ENCODE peak calls at places on chromosome 20, in nine cellular contexts. E is AG09309; B is glutamatergic neuron; L is right atrium auricular region; U is Calu3; X is AML-193; O is activated naive CD4-positive, alpha-beta T cell; N is transverse colon; T is M059J. S is an unnamed sample.

GRCh38 chr20:24842591-24843442 is 106.3 kb upstream of the CST7 start:
- DNase-seq in O (no peak), N (peak), T (peak), B (no peak), L (no peak), U (no peak), E (no peak), X (peak), S (no peak)

GRCh38 chr20:36181934-36182603 is 27.5 kb downstream of the EPB41L1 start:
- DNase-seq in N (no peak), X (no peak), E (peak), T (peak), L (no peak), B (no peak), O (no peak), U (no peak), S (no peak)

GRCh38 chr20:23641936-23642751 is 4.4 kb upstream of the CST3 start:
- DNase-seq in B (no peak), E (peak), L (no peak), T (peak), U (no peak), X (no peak), N (no peak), O (no peak), S (no peak)

GRCh38 chr20:60310551-60310950 is 352.3 kb downstream of the CDH26 start:
- DNase-seq in B (no peak), N (no peak), X (no peak), U (no peak), L (no peak), E (no peak), O (no peak), T (no peak), S (no peak)

GRCh38 chr20:16017656-16018055 is 555.6 kb downstream of the KIF16B start:
- DNase-seq in U (no peak), B (no peak), N (no peak), L (no peak), E (no peak), O (no peak), T (peak), X (no peak), S (no peak)

GRCh38 chr20:11173936-11174335 is 500.1 kb upstream of the JAG1 start:
- DNase-seq in O (no peak), E (no peak), L (no peak), X (no peak), T (peak), U (no peak), N (no peak), B (no peak), S (no peak)

GRCh38 chr20:19815553-19815991 is 57.5 kb downstream of the RIN2 start:
- DNase-seq in L (no peak), B (no peak), U (peak), X (no peak), E (peak), T (peak), N (no peak), O (no peak), S (no peak)

GRCh38 chr20:55160996-55161395 is 685.6 kb downstream of the DOK5 start:
- DNase-seq in B (no peak), X (no peak), O (no peak), T (peak), L (no peak), U (no peak), E (no peak), N (no peak), S (no peak)

GRCh38 chr20:59820204-59821041 is 113.0 kb downstream of the SYCP2 start:
- DNase-seq in N (no peak), E (no peak), L (peak), X (no peak), O (no peak), U (no peak), T (peak), B (no peak), S (no peak)

GRCh38 chr20:35394271-35394670 is 17.5 kb downstream of the UQCC1 start:
- DNase-seq in N (no peak), O (no peak), B (no peak), U (no peak), X (no peak), E (no peak), T (peak), L (no peak), S (no peak)

GRCh38 chr20:53926428-53927028 is 143.9 kb downstream of the BCAS1 start:
- DNase-seq in T (peak), B (no peak), X (peak), E (peak), L (peak), N (peak), U (peak), O (no peak), S (no peak)

GRCh38 chr20:57582432-57583288 is 21.8 kb downstream of the PCK1 start:
- DNase-seq in E (no peak), N (no peak), T (peak), B (peak), X (no peak), L (peak), U (peak), O (no peak), S (no peak)

GRCh38 chr20:48879609-48880008 is 41.9 kb upstream of the ARFGEF2 start:
- DNase-seq in L (no peak), B (no peak), U (peak), X (peak), N (no peak), T (peak), E (no peak), O (no peak), S (no peak)

GRCh38 chr20:21564127-21564773 is 50.4 kb upstream of the NKX2-2 start:
- DNase-seq in E (no peak), L (no peak), T (peak), X (no peak), N (no peak), U (no peak), B (no peak), O (no peak), S (no peak)

GRCh38 chr20:6026051-6026450 is 27.8 kb downstream of the LRRN4 start:
- DNase-seq in X (no peak), B (no peak), O (no peak), U (no peak), E (no peak), N (no peak), L (no peak), T (peak), S (no peak)

GRCh38 chr20:34143951-34144350 is 31.9 kb upstream of the EIF2S2 start:
- DNase-seq in B (no peak), X (no peak), L (no peak), E (no peak), T (peak), N (no peak), O (no peak), U (no peak), S (no peak)

GRCh38 chr20:18645851-18646250 is 58.0 kb downstream of the DTD1 start:
- DNase-seq in O (no peak), T (no peak), U (no peak), E (no peak), B (no peak), N (no peak), L (no peak), X (no peak), S (no peak)

GRCh38 chr20:49384437-49385434 is 97.7 kb downstream of the KCNB1 start:
- DNase-seq in U (peak), B (peak), E (no peak), N (peak), T (peak), L (peak), X (peak), O (no peak), S (peak)

GRCh38 chr20:2900845-2901592 is 27.7 kb downstream of the PTPRA start:
- DNase-seq in B (no peak), U (no peak), T (no peak), N (no peak), E (no peak), L (no peak), O (no peak), X (peak), S (no peak)

GRCh38 chr20:46062151-46062550 is 27.6 kb downstream of the NCOA5 start:
- DNase-seq in N (no peak), T (no peak), O (no peak), E (no peak), X (no peak), L (no peak), B (peak), U (no peak), S (no peak)

GRCh38 chr20:59159822-59160740 is 3.5 kb upstream of the ZNF831 start:
- DNase-seq in T (no peak), B (no peak), E (no peak), L (no peak), N (peak), U (no peak), X (no peak), O (no peak), S (no peak)

GRCh38 chr20:44145131-44145770 is 41.7 kb downstream of the JPH2 start:
- DNase-seq in E (no peak), X (no peak), L (no peak), B (no peak), N (no peak), U (no peak), O (no peak), T (no peak), S (no peak)

GRCh38 chr20:19583532-19584175 is 174.4 kb upstream of the RIN2 start:
- DNase-seq in B (peak), N (peak), O (no peak), T (peak), L (peak), X (peak), E (peak), U (peak), S (peak)

GRCh38 chr20:7770578-7770977 is 169.7 kb downstream of the HAO1 start:
- DNase-seq in E (no peak), X (no peak), L (no peak), B (no peak), N (no peak), U (no peak), O (no peak), T (peak), S (no peak)

GRCh38 chr20:56630506-56631317 is 1.6 kb downstream of the TFAP2C start:
- DNase-seq in B (peak), N (no peak), X (no peak), L (no peak), E (no peak), T (peak), O (no peak), U (no peak), S (no peak)

GRCh38 chr20:62860924-62861691 is 514 bp downstream of the TCFL5 start:
- DNase-seq in O (no peak), T (peak), E (no peak), X (no peak), U (peak), L (no peak), B (peak), N (no peak), S (no peak)

GRCh38 chr20:47241345-47241781 is 115.1 kb downstream of the ZMYND8 start:
- DNase-seq in U (no peak), L (no peak), N (peak), B (no peak), O (no peak), X (no peak), T (no peak), E (peak), S (no peak)

GRCh38 chr20:33852971-33853813 is 42.0 kb downstream of the CHMP4B start:
- DNase-seq in E (no peak), L (no peak), X (no peak), O (no peak), U (no peak), B (no peak), N (no peak), T (no peak), S (no peak)

GRCh38 chr20:63393566-63393965 is 32.4 kb upstream of the CHRNA4 start:
- DNase-seq in B (no peak), N (no peak), L (no peak), E (no peak), U (no peak), T (no peak), X (no peak), O (no peak), S (no peak)

GRCh38 chr20:15253431-15253830 is 916.0 kb upstream of the FLRT3 start:
- DNase-seq in E (no peak), L (no peak), U (no peak), T (no peak), N (no peak), X (no peak), O (no peak), B (no peak), S (no peak)

GRCh38 chr20:3473944-3474343 is 3.1 kb downstream of the ATRN start:
- DNase-seq in N (no peak), O (no peak), X (no peak), L (no peak), E (no peak), B (no peak), U (no peak), T (no peak), S (no peak)